ENCODE peak calls at places on chromosome 7, in six cellular contexts. One of them, this sample, is unnamed.

GRCh38 chr7:74725840-74726239 is 48.0 kb upstream of the NCF1 start:
- DNase-seq in cardiac fibroblast: no peak
- DNase-seq in stimulated activated CD4-positive, alpha-beta T cell treated with anti-CD3 and anti-CD28 coated beads, Interleukin-1b, Interleukin-23, amount 100 ng/mL, for 24 hours: no peak
- DNase-seq in neuronal stem cell: no peak
- DNase-seq in dorsolateral prefrontal cortex: no peak
- DNase-seq in activated CD4-positive, alpha-beta memory T cell treated with anti-CD3 and anti-CD28 coated beads, Interleukin-2, amount 10 ng/mL, durations not matched to agents 7 days and 5 days: no peak
- DNase-seq in this sample: no peak

GRCh38 chr7:122919643-122920181 is 33.5 kb upstream of the CADPS2 start:
- DNase-seq in cardiac fibroblast: no peak
- DNase-seq in stimulated activated CD4-positive, alpha-beta T cell treated with anti-CD3 and anti-CD28 coated beads, Interleukin-1b, Interleukin-23, amount 100 ng/mL, for 24 hours: no peak
- DNase-seq in neuronal stem cell: no peak
- DNase-seq in dorsolateral prefrontal cortex: no peak
- DNase-seq in activated CD4-positive, alpha-beta memory T cell treated with anti-CD3 and anti-CD28 coated beads, Interleukin-2, amount 10 ng/mL, durations not matched to agents 7 days and 5 days: no peak
- DNase-seq in this sample: no peak

GRCh38 chr7:3336042-3336665 is 35.1 kb downstream of the SDK1 start:
- DNase-seq in cardiac fibroblast: no peak
- DNase-seq in stimulated activated CD4-positive, alpha-beta T cell treated with anti-CD3 and anti-CD28 coated beads, Interleukin-1b, Interleukin-23, amount 100 ng/mL, for 24 hours: no peak
- DNase-seq in neuronal stem cell: no peak
- DNase-seq in dorsolateral prefrontal cortex: no peak
- DNase-seq in activated CD4-positive, alpha-beta memory T cell treated with anti-CD3 and anti-CD28 coated beads, Interleukin-2, amount 10 ng/mL, durations not matched to agents 7 days and 5 days: no peak
- DNase-seq in this sample: no peak

GRCh38 chr7:106068538-106068961 is 43.6 kb downstream of the SYPL1 start:
- DNase-seq in cardiac fibroblast: no peak
- DNase-seq in stimulated activated CD4-positive, alpha-beta T cell treated with anti-CD3 and anti-CD28 coated beads, Interleukin-1b, Interleukin-23, amount 100 ng/mL, for 24 hours: no peak
- DNase-seq in neuronal stem cell: no peak
- DNase-seq in dorsolateral prefrontal cortex: no peak
- DNase-seq in activated CD4-positive, alpha-beta memory T cell treated with anti-CD3 and anti-CD28 coated beads, Interleukin-2, amount 10 ng/mL, durations not matched to agents 7 days and 5 days: no peak
- DNase-seq in this sample: no peak

GRCh38 chr7:54814401-54814800 is 55.4 kb upstream of the SEC61G start:
- DNase-seq in cardiac fibroblast: no peak
- DNase-seq in stimulated activated CD4-positive, alpha-beta T cell treated with anti-CD3 and anti-CD28 coated beads, Interleukin-1b, Interleukin-23, amount 100 ng/mL, for 24 hours: no peak
- DNase-seq in neuronal stem cell: no peak
- DNase-seq in dorsolateral prefrontal cortex: no peak
- DNase-seq in activated CD4-positive, alpha-beta memory T cell treated with anti-CD3 and anti-CD28 coated beads, Interleukin-2, amount 10 ng/mL, durations not matched to agents 7 days and 5 days: no peak
- DNase-seq in this sample: no peak

GRCh38 chr7:51060536-51060935 is 256.1 kb downstream of the COBL start:
- DNase-seq in cardiac fibroblast: no peak
- DNase-seq in stimulated activated CD4-positive, alpha-beta T cell treated with anti-CD3 and anti-CD28 coated beads, Interleukin-1b, Interleukin-23, amount 100 ng/mL, for 24 hours: no peak
- DNase-seq in neuronal stem cell: no peak
- DNase-seq in dorsolateral prefrontal cortex: no peak
- DNase-seq in activated CD4-positive, alpha-beta memory T cell treated with anti-CD3 and anti-CD28 coated beads, Interleukin-2, amount 10 ng/mL, durations not matched to agents 7 days and 5 days: no peak
- DNase-seq in this sample: no peak

GRCh38 chr7:157073335-157073734 is 62.9 kb upstream of the MNX1 start:
- DNase-seq in cardiac fibroblast: no peak
- DNase-seq in stimulated activated CD4-positive, alpha-beta T cell treated with anti-CD3 and anti-CD28 coated beads, Interleukin-1b, Interleukin-23, amount 100 ng/mL, for 24 hours: no peak
- DNase-seq in neuronal stem cell: no peak
- DNase-seq in dorsolateral prefrontal cortex: no peak
- DNase-seq in activated CD4-positive, alpha-beta memory T cell treated with anti-CD3 and anti-CD28 coated beads, Interleukin-2, amount 10 ng/mL, durations not matched to agents 7 days and 5 days: no peak
- DNase-seq in this sample: no peak

GRCh38 chr7:105808703-105809590 is 67.5 kb downstream of the ATXN7L1 start:
- DNase-seq in cardiac fibroblast: peak
- DNase-seq in stimulated activated CD4-positive, alpha-beta T cell treated with anti-CD3 and anti-CD28 coated beads, Interleukin-1b, Interleukin-23, amount 100 ng/mL, for 24 hours: peak
- DNase-seq in neuronal stem cell: no peak
- DNase-seq in dorsolateral prefrontal cortex: no peak
- DNase-seq in activated CD4-positive, alpha-beta memory T cell treated with anti-CD3 and anti-CD28 coated beads, Interleukin-2, amount 10 ng/mL, durations not matched to agents 7 days and 5 days: peak
- DNase-seq in this sample: peak

GRCh38 chr7:52502281-52502680 is 533.2 kb upstream of the POM121L12 start:
- DNase-seq in cardiac fibroblast: no peak
- DNase-seq in stimulated activated CD4-positive, alpha-beta T cell treated with anti-CD3 and anti-CD28 coated beads, Interleukin-1b, Interleukin-23, amount 100 ng/mL, for 24 hours: no peak
- DNase-seq in neuronal stem cell: no peak
- DNase-seq in dorsolateral prefrontal cortex: peak
- DNase-seq in activated CD4-positive, alpha-beta memory T cell treated with anti-CD3 and anti-CD28 coated beads, Interleukin-2, amount 10 ng/mL, durations not matched to agents 7 days and 5 days: no peak
- DNase-seq in this sample: no peak

GRCh38 chr7:79341902-79342301 is 111.6 kb downstream of the MAGI2 start:
- DNase-seq in cardiac fibroblast: no peak
- DNase-seq in stimulated activated CD4-positive, alpha-beta T cell treated with anti-CD3 and anti-CD28 coated beads, Interleukin-1b, Interleukin-23, amount 100 ng/mL, for 24 hours: no peak
- DNase-seq in neuronal stem cell: no peak
- DNase-seq in dorsolateral prefrontal cortex: no peak
- DNase-seq in activated CD4-positive, alpha-beta memory T cell treated with anti-CD3 and anti-CD28 coated beads, Interleukin-2, amount 10 ng/mL, durations not matched to agents 7 days and 5 days: no peak
- DNase-seq in this sample: no peak

GRCh38 chr7:76008156-76008687 is 13.8 kb upstream of the TMEM120A start:
- DNase-seq in cardiac fibroblast: no peak
- DNase-seq in stimulated activated CD4-positive, alpha-beta T cell treated with anti-CD3 and anti-CD28 coated beads, Interleukin-1b, Interleukin-23, amount 100 ng/mL, for 24 hours: no peak
- DNase-seq in neuronal stem cell: no peak
- DNase-seq in dorsolateral prefrontal cortex: no peak
- DNase-seq in activated CD4-positive, alpha-beta memory T cell treated with anti-CD3 and anti-CD28 coated beads, Interleukin-2, amount 10 ng/mL, durations not matched to agents 7 days and 5 days: peak
- DNase-seq in this sample: peak

GRCh38 chr7:50754684-50755083 is 28.0 kb downstream of the GRB10 start:
- DNase-seq in cardiac fibroblast: no peak
- DNase-seq in stimulated activated CD4-positive, alpha-beta T cell treated with anti-CD3 and anti-CD28 coated beads, Interleukin-1b, Interleukin-23, amount 100 ng/mL, for 24 hours: no peak
- DNase-seq in neuronal stem cell: no peak
- DNase-seq in dorsolateral prefrontal cortex: no peak
- DNase-seq in activated CD4-positive, alpha-beta memory T cell treated with anti-CD3 and anti-CD28 coated beads, Interleukin-2, amount 10 ng/mL, durations not matched to agents 7 days and 5 days: no peak
- DNase-seq in this sample: no peak

GRCh38 chr7:107384025-107384424 is 85.8 kb upstream of the GPR22 start:
- DNase-seq in cardiac fibroblast: no peak
- DNase-seq in stimulated activated CD4-positive, alpha-beta T cell treated with anti-CD3 and anti-CD28 coated beads, Interleukin-1b, Interleukin-23, amount 100 ng/mL, for 24 hours: no peak
- DNase-seq in neuronal stem cell: no peak
- DNase-seq in dorsolateral prefrontal cortex: no peak
- DNase-seq in activated CD4-positive, alpha-beta memory T cell treated with anti-CD3 and anti-CD28 coated beads, Interleukin-2, amount 10 ng/mL, durations not matched to agents 7 days and 5 days: no peak
- DNase-seq in this sample: no peak

GRCh38 chr7:50554923-50555322 is 10.3 kb downstream of the DDC start:
- DNase-seq in cardiac fibroblast: no peak
- DNase-seq in stimulated activated CD4-positive, alpha-beta T cell treated with anti-CD3 and anti-CD28 coated beads, Interleukin-1b, Interleukin-23, amount 100 ng/mL, for 24 hours: no peak
- DNase-seq in neuronal stem cell: no peak
- DNase-seq in dorsolateral prefrontal cortex: no peak
- DNase-seq in activated CD4-positive, alpha-beta memory T cell treated with anti-CD3 and anti-CD28 coated beads, Interleukin-2, amount 10 ng/mL, durations not matched to agents 7 days and 5 days: no peak
- DNase-seq in this sample: no peak

GRCh38 chr7:115368998-115369397 is 447.1 kb downstream of the MDFIC start:
- DNase-seq in cardiac fibroblast: no peak
- DNase-seq in stimulated activated CD4-positive, alpha-beta T cell treated with anti-CD3 and anti-CD28 coated beads, Interleukin-1b, Interleukin-23, amount 100 ng/mL, for 24 hours: no peak
- DNase-seq in neuronal stem cell: no peak
- DNase-seq in dorsolateral prefrontal cortex: no peak
- DNase-seq in activated CD4-positive, alpha-beta memory T cell treated with anti-CD3 and anti-CD28 coated beads, Interleukin-2, amount 10 ng/mL, durations not matched to agents 7 days and 5 days: no peak
- DNase-seq in this sample: no peak